ENCODE peak calls at places on chromosome 10, in four cellular contexts. C is neural progenitor cell, S is left ventricle myocardium inferior, R is colonic mucosa. G is an unnamed sample.
A peak's percentile ranks its signal among the peaks of the same experiment; 100 is the strongest.

GRCh38 chr10:113480828-113481502 is 71.9 kb upstream of the HABP2 start:
- DNase-seq in C (no peak), S (no peak), R (no peak), G (no peak)

GRCh38 chr10:97078280-97079156 is 107.2 kb downstream of the SLIT1 start:
- DNase-seq in C (no peak), S (no peak), R (no peak), G (no peak)

GRCh38 chr10:126013489-126014281 is 117.3 kb downstream of the FANK1 start:
- DNase-seq in C (peak; percentile 39), S (no peak), R (no peak), G (no peak)

GRCh38 chr10:52004342-52004949 is 305.1 kb upstream of the CSTF2T start:
- DNase-seq in C (peak; percentile 63), S (no peak), R (no peak), G (no peak)

GRCh38 chr10:44756235-44756634 is 154.9 kb upstream of the TMEM72 start:
- DNase-seq in C (no peak), S (no peak), R (no peak), G (no peak)

GRCh38 chr10:108250954-108251620 is 1086.6 kb upstream of the SORCS1 start:
- DNase-seq in C (no peak), S (no peak), R (no peak), G (no peak)

GRCh38 chr10:113517893-113518240 is 35.0 kb upstream of the HABP2 start:
- DNase-seq in C (no peak), S (no peak), R (no peak), G (peak; percentile 14)

GRCh38 chr10:79052311-79053080 is 16.3 kb upstream of the ZMIZ1 start:
- DNase-seq in C (peak; percentile 80), S (peak; percentile 4), R (peak; percentile 17), G (peak; percentile 48)

GRCh38 chr10:10294801-10295515 is 722.7 kb upstream of the CELF2 start:
- DNase-seq in C (peak; percentile 92), S (no peak), R (no peak), G (no peak)

GRCh38 chr10:12465385-12466136 is 116.2 kb downstream of the CAMK1D start:
- DNase-seq in C (no peak), S (no peak), R (no peak), G (no peak)

GRCh38 chr10:90227259-90227658 is 525.9 kb downstream of the KIF20B start:
- DNase-seq in C (no peak), S (no peak), R (no peak), G (no peak)

GRCh38 chr10:16987129-16987670 is 142.4 kb downstream of the CUBN start:
- DNase-seq in C (no peak), S (no peak), R (no peak), G (no peak)

GRCh38 chr10:72682626-72683025 is 9.3 kb upstream of the MCU start:
- DNase-seq in C (no peak), S (no peak), R (no peak), G (no peak)

GRCh38 chr10:34906021-34906965 is 91.2 kb upstream of the PARD3 start:
- DNase-seq in C (peak; percentile 74), S (no peak), R (no peak), G (peak; percentile 44)

GRCh38 chr10:128781636-128782035 is 655.4 kb upstream of the MKI67 start:
- DNase-seq in C (no peak), S (no peak), R (no peak), G (no peak)

GRCh38 chr10:22580711-22581110 is 133.7 kb downstream of the PIP4K2A start:
- DNase-seq in C (no peak), S (no peak), R (no peak), G (no peak)

GRCh38 chr10:14023612-14024348 is 306.9 kb downstream of the FRMD4A start:
- DNase-seq in C (no peak), S (no peak), R (no peak), G (no peak)

GRCh38 chr10:52653510-52653909 is 119.1 kb downstream of the MBL2 start:
- DNase-seq in C (no peak), S (peak; percentile 22), R (no peak), G (no peak)

GRCh38 chr10:100863433-100863832 is 49.3 kb upstream of the SLF2 start:
- DNase-seq in C (no peak), S (no peak), R (no peak), G (no peak)

GRCh38 chr10:119263966-119264621 is 56.7 kb downstream of the GRK5 start:
- DNase-seq in C (no peak), S (no peak), R (no peak), G (no peak)

GRCh38 chr10:71745659-71746250 is 26.2 kb upstream of the C10orf105 start:
- DNase-seq in C (no peak), S (no peak), R (peak; percentile 17), G (no peak)

GRCh38 chr10:63480237-63480636 is 14.5 kb upstream of the JMJD1C start:
- DNase-seq in C (no peak), S (no peak), R (peak; percentile 52), G (no peak)

GRCh38 chr10:124725791-124726190 is 18.4 kb downstream of the FAM53B start:
- DNase-seq in C (no peak), S (no peak), R (no peak), G (no peak)

GRCh38 chr10:108690530-108690929 is 1232.8 kb downstream of the XPNPEP1 start:
- DNase-seq in C (no peak), S (no peak), R (no peak), G (no peak)

GRCh38 chr10:124004372-124004928 is 88.9 kb downstream of the CHST15 start:
- DNase-seq in C (no peak), S (no peak), R (no peak), G (peak; percentile 44)

GRCh38 chr10:5888352-5888751 is 1.3 kb downstream of the ANKRD16 start:
- DNase-seq in C (no peak), S (no peak), R (peak; percentile 27), G (no peak)

GRCh38 chr10:11397980-11398580 is 213.4 kb downstream of the USP6NL start:
- DNase-seq in C (no peak), S (peak; percentile 35), R (no peak), G (no peak)

GRCh38 chr10:22927661-22928403 is at the start of gene ARMC3:
- DNase-seq in C (peak; percentile 94), S (peak; percentile 58), R (peak; percentile 32), G (peak; percentile 64)

GRCh38 chr10:125375210-125375609 is 214.8 kb upstream of the CTBP2 start:
- DNase-seq in C (no peak), S (no peak), R (no peak), G (no peak)

GRCh38 chr10:17435187-17435586 is 19.2 kb downstream of the ST8SIA6 start:
- DNase-seq in C (no peak), S (no peak), R (no peak), G (no peak)

DNA sequence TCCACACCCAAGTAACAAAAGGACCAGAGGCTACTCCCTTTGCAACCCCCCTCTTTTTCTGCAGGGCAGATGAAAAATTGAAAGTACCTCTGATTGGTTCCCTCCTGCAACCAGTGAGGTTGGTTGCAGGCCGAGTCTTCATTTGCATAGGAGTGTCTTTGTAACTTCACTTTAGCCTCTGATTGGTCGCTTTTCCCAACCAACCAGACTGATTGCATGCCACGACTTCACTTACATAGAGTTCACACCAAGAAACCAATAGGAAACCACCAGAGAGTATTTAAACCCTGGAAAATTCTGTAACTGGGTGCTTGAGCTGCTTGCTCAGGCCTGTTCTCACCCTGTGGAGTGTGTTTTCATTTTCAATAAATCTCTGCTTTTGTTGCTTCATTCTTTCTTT is 223.8 kb downstream of the GFRA1 start:
- DNase-seq in C (no peak), S (no peak), R (no peak), G (no peak)
- H3K4me1 ChIP-seq in C (peaks cover 3% of the 10 kb centered on the region), S (peaks cover 18% of the 10 kb centered on the region), R (no peaks in the 10 kb centered on the region), G (no peaks in the 10 kb centered on the region)

GRCh38 chr10:77300682-77301081 is 336.9 kb downstream of the KCNMA1 start:
- DNase-seq in C (no peak), S (no peak), R (no peak), G (no peak)

GRCh38 chr10:77306666-77307065 is 330.9 kb downstream of the KCNMA1 start:
- DNase-seq in C (no peak), S (no peak), R (no peak), G (no peak)

GRCh38 chr10:77305650-77306632 is 331.7 kb downstream of the KCNMA1 start:
- DNase-seq in C (no peak), S (no peak), R (no peak), G (no peak)

GRCh38 chr10:77301305-77301730 is 336.3 kb downstream of the KCNMA1 start:
- DNase-seq in C (no peak), S (no peak), R (no peak), G (no peak)

GRCh38 chr10:77304192-77304591 is 333.4 kb downstream of the KCNMA1 start:
- DNase-seq in C (no peak), S (no peak), R (no peak), G (no peak)
- TF ChIP-seq CTCF in C (no peak), S (no peak), R (no peak), G (no peak)

GRCh38 chr10:484441-484924 is 205.0 kb downstream of the DIP2C start:
- DNase-seq in C (peak; percentile 57), S (no peak), R (peak; percentile 34), G (no peak)
- H3K4me3 ChIP-seq in C (no peak overlapping the region), S (peak overlapping the region; percentile 54), R (peak overlapping the region; percentile 30), G (peak overlapping the region; percentile 42)

DNA sequence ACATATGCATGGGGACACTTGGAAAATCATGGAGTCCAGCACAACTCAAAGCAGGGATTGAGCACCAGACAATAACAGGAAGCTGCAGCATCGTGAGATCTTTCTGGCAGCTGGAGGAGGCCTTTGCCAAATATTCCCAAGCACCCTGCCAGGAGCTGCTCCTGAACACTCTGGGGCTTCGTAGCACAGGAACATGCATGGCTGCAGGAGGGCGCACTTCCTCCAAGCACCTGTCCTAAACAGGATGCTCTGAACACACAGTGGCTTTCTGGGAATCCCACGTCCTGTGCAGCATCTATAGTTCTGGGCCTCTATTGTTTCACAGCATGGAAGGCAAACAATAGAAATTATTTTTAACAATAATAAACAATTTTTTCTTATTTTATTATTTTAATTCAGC is 4.1 kb downstream of the ABLIM1 start:
- DNase-seq in C (no peak), S (peak; percentile 58), R (no peak), G (no peak)
- H3K4me1 ChIP-seq in C (no peaks in the 10 kb centered on the region), S (peaks cover 100% of the 10 kb centered on the region), R (peaks cover 10% of the 10 kb centered on the region), G (no peaks in the 10 kb centered on the region)

DNA sequence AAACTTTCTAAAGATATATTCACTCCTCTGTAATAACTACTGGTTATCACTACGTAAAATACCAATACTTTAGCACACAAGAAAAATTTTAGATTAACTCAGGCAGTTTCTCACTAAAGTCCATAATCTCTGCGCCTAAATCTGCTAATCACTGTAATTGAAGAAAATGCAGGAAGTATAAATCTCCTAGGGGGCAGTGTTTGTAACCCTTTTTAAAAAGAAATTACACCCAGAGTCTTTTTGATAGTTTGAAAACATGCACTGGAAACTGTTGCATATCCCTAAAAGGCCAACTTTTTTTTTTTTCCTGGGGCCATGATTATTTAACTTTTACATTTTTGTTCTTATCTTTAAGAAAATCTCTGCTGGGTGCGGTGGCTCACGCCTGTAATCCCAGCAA is 209.6 kb downstream of the KIAA1217 start:
- DNase-seq in C (no peak), S (no peak), R (no peak), G (no peak)
- TF ChIP-seq CTCF in C (peak; percentile 23), S (peak; percentile 18), R (no peak), G (no peak)